ENCODE peak calls at places on chromosomes 6 and 20, in seven cellular contexts. One of them, this sample, is unnamed. For H3K9me3, the result is how much of the 10 kb centered on the place peaks cover.

GRCh38 chr6:130134594-130134993 is 88.2 kb downstream of the SAMD3 start:
- DNase-seq in right cardiac atrium: no peak
- DNase-seq in Peyer's patch: no peak
- DNase-seq in esophagus squamous epithelium: no peak
- DNase-seq in SK-N-SH: no peak
- DNase-seq in GM23248: no peak
- DNase-seq in psoas muscle: no peak
- DNase-seq in this sample: no peak

GRCh38 chr6:148869589-148869988 is 122.8 kb downstream of the UST start:
- DNase-seq in SK-N-SH: no peak
- DNase-seq in right cardiac atrium: no peak
- DNase-seq in psoas muscle: no peak
- DNase-seq in GM23248: peak
- DNase-seq in Peyer's patch: no peak
- DNase-seq in esophagus squamous epithelium: no peak
- DNase-seq in this sample: no peak

GRCh38 chr6:57432162-57432561 is 114.7 kb downstream of the PRIM2 start:
- DNase-seq in Peyer's patch: no peak
- DNase-seq in psoas muscle: no peak
- DNase-seq in SK-N-SH: no peak
- DNase-seq in esophagus squamous epithelium: no peak
- DNase-seq in right cardiac atrium: no peak
- DNase-seq in GM23248: peak
- DNase-seq in this sample: no peak

GRCh38 chr20:25356294-25356933 is 34.2 kb downstream of the ABHD12 start:
- DNase-seq in GM23248: no peak
- DNase-seq in right cardiac atrium: no peak
- DNase-seq in Peyer's patch: no peak
- DNase-seq in esophagus squamous epithelium: no peak
- DNase-seq in SK-N-SH: peak
- DNase-seq in psoas muscle: no peak
- DNase-seq in this sample: no peak

GRCh38 chr20:35013421-35014411 is 58.0 kb downstream of the MYH7B start:
- DNase-seq in esophagus squamous epithelium: no peak
- DNase-seq in GM23248: no peak
- DNase-seq in right cardiac atrium: no peak
- DNase-seq in psoas muscle: no peak
- DNase-seq in Peyer's patch: peak
- DNase-seq in SK-N-SH: peak
- DNase-seq in this sample: no peak

GRCh38 chr6:33481192-33481591 is 26.8 kb downstream of the ZBTB9 start:
- DNase-seq in right cardiac atrium: no peak
- DNase-seq in psoas muscle: no peak
- DNase-seq in Peyer's patch: no peak
- DNase-seq in GM23248: no peak
- DNase-seq in SK-N-SH: no peak
- DNase-seq in esophagus squamous epithelium: no peak
- DNase-seq in this sample: no peak

GRCh38 chr6:106476326-106477105 is 116.0 kb downstream of the CRYBG1 start:
- DNase-seq in GM23248: peak
- DNase-seq in esophagus squamous epithelium: no peak
- DNase-seq in SK-N-SH: no peak
- DNase-seq in Peyer's patch: no peak
- DNase-seq in psoas muscle: no peak
- DNase-seq in right cardiac atrium: no peak
- DNase-seq in this sample: no peak

GRCh38 chr6:134138226-134138975 is 86.0 kb upstream of the SLC2A12 start:
- DNase-seq in psoas muscle: no peak
- DNase-seq in Peyer's patch: no peak
- DNase-seq in GM23248: peak
- DNase-seq in SK-N-SH: no peak
- DNase-seq in esophagus squamous epithelium: no peak
- DNase-seq in right cardiac atrium: no peak
- DNase-seq in this sample: no peak

GRCh38 chr6:4155848-4156466 is 20.6 kb upstream of the ECI2 start:
- DNase-seq in SK-N-SH: peak
- DNase-seq in right cardiac atrium: peak
- DNase-seq in GM23248: peak
- DNase-seq in esophagus squamous epithelium: no peak
- DNase-seq in Peyer's patch: peak
- DNase-seq in psoas muscle: peak
- DNase-seq in this sample: peak

GRCh38 chr6:42979523-42980177 is 669 bp upstream of the PEX6 start:
- DNase-seq in Peyer's patch: no peak
- DNase-seq in GM23248: peak
- DNase-seq in right cardiac atrium: no peak
- DNase-seq in esophagus squamous epithelium: no peak
- DNase-seq in psoas muscle: no peak
- DNase-seq in SK-N-SH: peak
- DNase-seq in this sample: no peak

GRCh38 chr6:134707342-134707982 is 242.4 kb downstream of the ALDH8A1 start:
- DNase-seq in psoas muscle: no peak
- DNase-seq in SK-N-SH: no peak
- DNase-seq in esophagus squamous epithelium: no peak
- DNase-seq in GM23248: peak
- DNase-seq in right cardiac atrium: no peak
- DNase-seq in Peyer's patch: peak
- DNase-seq in this sample: no peak

GRCh38 chr6:75206338-75207210 is 721 bp upstream of the COL12A1 start:
- DNase-seq in right cardiac atrium: peak
- DNase-seq in GM23248: peak
- DNase-seq in SK-N-SH: peak
- DNase-seq in Peyer's patch: no peak
- DNase-seq in esophagus squamous epithelium: no peak
- DNase-seq in psoas muscle: no peak
- DNase-seq in this sample: no peak

GRCh38 chr6:12749531-12750379 is 33.2 kb downstream of the PHACTR1 start:
- DNase-seq in psoas muscle: no peak
- DNase-seq in right cardiac atrium: peak
- DNase-seq in SK-N-SH: peak
- DNase-seq in GM23248: peak
- DNase-seq in Peyer's patch: no peak
- DNase-seq in esophagus squamous epithelium: no peak
- DNase-seq in this sample: no peak

GRCh38 chr6:32081168-32081624 is 27.9 kb downstream of the TNXB start:
- DNase-seq in Peyer's patch: peak
- DNase-seq in GM23248: peak
- DNase-seq in SK-N-SH: peak
- DNase-seq in psoas muscle: peak
- DNase-seq in right cardiac atrium: peak
- DNase-seq in esophagus squamous epithelium: no peak
- DNase-seq in this sample: no peak

GRCh38 chr6:44696099-44696498 is 308.6 kb downstream of the CDC5L start:
- DNase-seq in right cardiac atrium: no peak
- DNase-seq in psoas muscle: no peak
- DNase-seq in GM23248: peak
- DNase-seq in SK-N-SH: no peak
- DNase-seq in Peyer's patch: no peak
- DNase-seq in esophagus squamous epithelium: no peak
- DNase-seq in this sample: no peak

GRCh38 chr6:166955865-166956443 is 396 bp downstream of the RNASET2 start:
- DNase-seq in Peyer's patch: no peak
- DNase-seq in GM23248: peak
- DNase-seq in psoas muscle: peak
- DNase-seq in esophagus squamous epithelium: no peak
- DNase-seq in right cardiac atrium: no peak
- DNase-seq in SK-N-SH: no peak
- DNase-seq in this sample: no peak

GRCh38 chr6:150253489-150253888 is 110.6 kb downstream of the PPP1R14C start:
- DNase-seq in psoas muscle: no peak
- DNase-seq in esophagus squamous epithelium: no peak
- DNase-seq in right cardiac atrium: no peak
- DNase-seq in GM23248: no peak
- DNase-seq in SK-N-SH: no peak
- DNase-seq in Peyer's patch: no peak
- DNase-seq in this sample: no peak

GRCh38 chr6:150255840-150256239 is 113.0 kb upstream of the IYD start:
- DNase-seq in Peyer's patch: no peak
- DNase-seq in psoas muscle: no peak
- DNase-seq in SK-N-SH: no peak
- DNase-seq in esophagus squamous epithelium: no peak
- DNase-seq in right cardiac atrium: no peak
- DNase-seq in GM23248: no peak
- DNase-seq in this sample: no peak

GRCh38 chr6:150252714-150253444 is 110.0 kb downstream of the PPP1R14C start:
- DNase-seq in GM23248: peak
- DNase-seq in esophagus squamous epithelium: no peak
- DNase-seq in psoas muscle: no peak
- DNase-seq in Peyer's patch: no peak
- DNase-seq in right cardiac atrium: no peak
- DNase-seq in SK-N-SH: no peak
- DNase-seq in this sample: no peak

GRCh38 chr6:150256618-150257272 is 112.1 kb upstream of the IYD start:
- DNase-seq in psoas muscle: no peak
- DNase-seq in Peyer's patch: no peak
- DNase-seq in esophagus squamous epithelium: no peak
- DNase-seq in right cardiac atrium: no peak
- DNase-seq in SK-N-SH: no peak
- DNase-seq in GM23248: peak
- DNase-seq in this sample: no peak

DNA sequence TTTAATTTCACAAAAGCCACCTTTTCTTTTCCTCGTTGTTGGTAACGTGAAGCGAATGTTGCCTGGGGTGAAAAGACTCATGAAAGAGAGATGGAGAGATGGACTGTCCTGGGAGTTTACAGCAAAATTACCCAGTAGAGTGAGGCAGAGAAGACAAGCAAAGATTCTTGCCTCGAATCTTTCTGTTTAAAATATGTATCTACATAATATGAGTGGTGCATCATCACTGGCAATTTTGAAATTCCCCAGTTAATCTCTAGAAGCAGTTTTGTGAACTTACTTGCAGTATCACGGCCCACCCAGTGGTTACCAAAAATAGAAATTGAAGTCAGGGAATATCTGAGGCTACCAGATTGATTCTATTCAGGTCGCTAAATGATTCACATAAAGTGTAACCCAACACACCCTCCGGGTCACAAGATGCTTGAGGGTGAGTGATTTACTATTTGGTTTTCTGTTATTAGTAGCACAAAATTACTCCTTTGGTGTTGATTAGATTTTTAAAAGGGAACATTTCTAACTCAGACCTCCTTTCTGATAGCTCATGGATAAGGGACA is 111.9 kb downstream of the PPP1R14C start:
- DNase-seq in psoas muscle: no peak
- DNase-seq in Peyer's patch: no peak
- DNase-seq in esophagus squamous epithelium: no peak
- DNase-seq in GM23248: no peak
- DNase-seq in right cardiac atrium: no peak
- DNase-seq in SK-N-SH: no peak
- DNase-seq in this sample: no peak
- H3K9me3 ChIP-seq in psoas muscle: under half
- H3K9me3 ChIP-seq in Peyer's patch: under half
- H3K9me3 ChIP-seq in esophagus squamous epithelium: under half
- H3K9me3 ChIP-seq in GM23248: under half
- H3K9me3 ChIP-seq in right cardiac atrium: under half
- H3K9me3 ChIP-seq in SK-N-SH: under half
- H3K9me3 ChIP-seq in this sample: under half

GRCh38 chr6:168376811-168377480 is 57.4 kb upstream of the DACT2 start:
- DNase-seq in esophagus squamous epithelium: no peak
- DNase-seq in psoas muscle: no peak
- DNase-seq in Peyer's patch: no peak
- DNase-seq in right cardiac atrium: no peak
- DNase-seq in SK-N-SH: no peak
- DNase-seq in GM23248: no peak
- DNase-seq in this sample: no peak

GRCh38 chr6:168376120-168376519 is 56.5 kb upstream of the DACT2 start:
- DNase-seq in esophagus squamous epithelium: no peak
- DNase-seq in right cardiac atrium: no peak
- DNase-seq in GM23248: no peak
- DNase-seq in SK-N-SH: no peak
- DNase-seq in psoas muscle: no peak
- DNase-seq in Peyer's patch: no peak
- DNase-seq in this sample: no peak

GRCh38 chr6:168377481-168377850 is 57.9 kb upstream of the DACT2 start:
- DNase-seq in SK-N-SH: no peak
- DNase-seq in esophagus squamous epithelium: no peak
- DNase-seq in psoas muscle: peak
- DNase-seq in right cardiac atrium: peak
- DNase-seq in GM23248: no peak
- DNase-seq in Peyer's patch: no peak
- DNase-seq in this sample: no peak

GRCh38 chr6:168380956-168381605 is 59.9 kb upstream of the SMOC2 start:
- DNase-seq in SK-N-SH: no peak
- DNase-seq in esophagus squamous epithelium: no peak
- DNase-seq in Peyer's patch: no peak
- DNase-seq in right cardiac atrium: no peak
- DNase-seq in psoas muscle: no peak
- DNase-seq in GM23248: no peak
- DNase-seq in this sample: no peak

GRCh38 chr6:168377856-168378832 is 58.6 kb upstream of the DACT2 start:
- DNase-seq in psoas muscle: no peak
- DNase-seq in Peyer's patch: no peak
- DNase-seq in GM23248: no peak
- DNase-seq in SK-N-SH: no peak
- DNase-seq in esophagus squamous epithelium: no peak
- DNase-seq in right cardiac atrium: no peak
- DNase-seq in this sample: no peak
- H3K9me3 ChIP-seq in psoas muscle: under half
- H3K9me3 ChIP-seq in Peyer's patch: under half
- H3K9me3 ChIP-seq in GM23248: under half
- H3K9me3 ChIP-seq in SK-N-SH: under half
- H3K9me3 ChIP-seq in esophagus squamous epithelium: under half
- H3K9me3 ChIP-seq in right cardiac atrium: under half
- H3K9me3 ChIP-seq in this sample: under half

GRCh38 chr6:118579786-118580185 is 31.7 kb downstream of the PLN start:
- DNase-seq in esophagus squamous epithelium: no peak
- DNase-seq in psoas muscle: no peak
- DNase-seq in GM23248: no peak
- DNase-seq in Peyer's patch: no peak
- DNase-seq in right cardiac atrium: no peak
- DNase-seq in SK-N-SH: no peak
- DNase-seq in this sample: no peak
- H3K9me3 ChIP-seq in esophagus squamous epithelium: under half
- H3K9me3 ChIP-seq in psoas muscle: under half
- H3K9me3 ChIP-seq in GM23248: under half
- H3K9me3 ChIP-seq in Peyer's patch: under half
- H3K9me3 ChIP-seq in right cardiac atrium: under half
- H3K9me3 ChIP-seq in SK-N-SH: under half
- H3K9me3 ChIP-seq in this sample: under half

GRCh38 chr20:20138301-20139064 is 86.2 kb downstream of the CFAP61 start:
- DNase-seq in Peyer's patch: no peak
- DNase-seq in psoas muscle: peak
- DNase-seq in GM23248: no peak
- DNase-seq in SK-N-SH: no peak
- DNase-seq in esophagus squamous epithelium: no peak
- DNase-seq in right cardiac atrium: no peak
- DNase-seq in this sample: no peak

GRCh38 chr20:20134941-20135572 is 82.7 kb downstream of the CFAP61 start:
- DNase-seq in esophagus squamous epithelium: no peak
- DNase-seq in SK-N-SH: no peak
- DNase-seq in psoas muscle: no peak
- DNase-seq in right cardiac atrium: no peak
- DNase-seq in GM23248: no peak
- DNase-seq in Peyer's patch: no peak
- DNase-seq in this sample: no peak

GRCh38 chr20:20139403-20139802 is 87.1 kb downstream of the CFAP61 start:
- DNase-seq in Peyer's patch: no peak
- DNase-seq in esophagus squamous epithelium: no peak
- DNase-seq in right cardiac atrium: no peak
- DNase-seq in GM23248: no peak
- DNase-seq in SK-N-SH: no peak
- DNase-seq in psoas muscle: no peak
- DNase-seq in this sample: no peak

GRCh38 chr20:20137851-20138250 is 85.5 kb downstream of the CFAP61 start:
- DNase-seq in esophagus squamous epithelium: no peak
- DNase-seq in Peyer's patch: no peak
- DNase-seq in SK-N-SH: no peak
- DNase-seq in right cardiac atrium: no peak
- DNase-seq in psoas muscle: peak
- DNase-seq in GM23248: no peak
- DNase-seq in this sample: no peak

GRCh38 chr20:20136313-20136712 is 84.0 kb downstream of the CFAP61 start:
- DNase-seq in psoas muscle: no peak
- DNase-seq in SK-N-SH: no peak
- DNase-seq in esophagus squamous epithelium: no peak
- DNase-seq in right cardiac atrium: no peak
- DNase-seq in Peyer's patch: no peak
- DNase-seq in GM23248: no peak
- DNase-seq in this sample: no peak
- H3K9me3 ChIP-seq in psoas muscle: under half
- H3K9me3 ChIP-seq in SK-N-SH: under half
- H3K9me3 ChIP-seq in esophagus squamous epithelium: under half
- H3K9me3 ChIP-seq in right cardiac atrium: under half
- H3K9me3 ChIP-seq in Peyer's patch: under half
- H3K9me3 ChIP-seq in GM23248: under half
- H3K9me3 ChIP-seq in this sample: under half